ENCODE peak calls at places on chromosomes 2 and 18, in six cellular contexts. K is foreskin keratinocyte; H is retina; V is amniotic stem cell; W is activated naive CD4-positive, alpha-beta T cell treated with Interleukin-2 at 50 U/mL for 16 hours; S is GOT3. R is an unnamed sample.

GRCh38 chr2:8238521-8239230 is 443.2 kb upstream of the ID2 start:
- DNase-seq in K (no peak), H (no peak), V (no peak), W (no peak), S (no peak), R (no peak)

GRCh38 chr2:213834331-213834730 is 550.1 kb downstream of the SPAG16 start:
- DNase-seq in K (peak), H (no peak), V (peak), W (no peak), S (no peak), R (peak)

GRCh38 chr2:63587814-63588384 is 378 bp downstream of the WDPCP start:
- DNase-seq in K (no peak), H (no peak), V (no peak), W (no peak), S (no peak), R (no peak)

GRCh38 chr2:63023444-63023843 is 27.2 kb upstream of the OTX1 start:
- DNase-seq in K (no peak), H (no peak), V (no peak), W (no peak), S (no peak), R (no peak)

GRCh38 chr2:168355110-168355509 is 101.0 kb upstream of the CERS6 start:
- DNase-seq in K (no peak), H (no peak), V (no peak), W (no peak), S (no peak), R (no peak)

GRCh38 chr2:154130821-154131220 is 259.1 kb downstream of the GALNT13 start:
- DNase-seq in K (no peak), H (no peak), V (no peak), W (no peak), S (no peak), R (no peak)

GRCh38 chr2:62189196-62189595 is 6.7 kb upstream of the B3GNT2 start:
- DNase-seq in K (no peak), H (no peak), V (no peak), W (no peak), S (no peak), R (no peak)

GRCh38 chr2:25250331-25251031 is 82.1 kb upstream of the POMC start:
- DNase-seq in K (no peak), H (peak), V (peak), W (peak), S (no peak), R (no peak)

GRCh38 chr2:168577885-168578284 is 121.8 kb downstream of the CERS6 start:
- DNase-seq in K (no peak), H (no peak), V (no peak), W (no peak), S (no peak), R (no peak)

GRCh38 chr2:124325667-124326425 is 300.8 kb downstream of the CNTNAP5 start:
- DNase-seq in K (no peak), H (no peak), V (no peak), W (no peak), S (no peak), R (no peak)

GRCh38 chr18:13289501-13290205 is 71.1 kb downstream of the LDLRAD4 start:
- DNase-seq in K (no peak), H (no peak), V (no peak), W (no peak), S (no peak), R (no peak)

GRCh38 chr2:105753380-105753779 is 8.7 kb downstream of the NCK2 start:
- DNase-seq in K (no peak), H (no peak), V (no peak), W (no peak), S (no peak), R (no peak)

GRCh38 chr2:42784204-42784880 is 8.0 kb downstream of the HAAO start:
- DNase-seq in K (no peak), H (no peak), V (no peak), W (no peak), S (no peak), R (no peak)

GRCh38 chr2:54579682-54580349 is 123.7 kb downstream of the SPTBN1 start:
- DNase-seq in K (no peak), H (no peak), V (no peak), W (peak), S (no peak), R (no peak)

GRCh38 chr2:30768036-30768686 is 39.1 kb downstream of the CAPN13 start:
- DNase-seq in K (no peak), H (no peak), V (no peak), W (no peak), S (no peak), R (no peak)

GRCh38 chr2:177393381-177393780 is 808 bp downstream of the AGPS start:
- DNase-seq in K (no peak), H (no peak), V (no peak), W (peak), S (no peak), R (no peak)

GRCh38 chr2:199457147-199458016 is at the start of gene SATB2:
- DNase-seq in K (no peak), H (peak), V (peak), W (peak), S (no peak), R (peak)

GRCh38 chr2:96927420-96928171 is 57.7 kb upstream of the SEMA4C start:
- DNase-seq in K (peak), H (peak), V (no peak), W (no peak), S (no peak), R (no peak)

GRCh38 chr18:8011906-8012305 is 444.8 kb downstream of the PTPRM start:
- DNase-seq in K (no peak), H (no peak), V (no peak), W (no peak), S (no peak), R (no peak)

GRCh38 chr2:98140210-98140609 is 53.2 kb downstream of the VWA3B start:
- DNase-seq in K (no peak), H (no peak), V (no peak), W (no peak), S (no peak), R (no peak)